ENCODE peak calls at places on chromosomes 5 and 9, in four cellular contexts. L is fibroblast of the aortic adventitia, P is IMR-90, R is NCI-H774. Y is an unnamed sample.

GRCh38 chr5:50947892-50948683 is 281.7 kb downstream of the PARP8 start:
- DNase-seq in P (no peak), R (peak; percentile 17), L (no peak), Y (no peak)

GRCh38 chr5:132439521-132440206 is 50.9 kb downstream of the IRF1 start:
- DNase-seq in L (peak; percentile 99), R (no peak), P (peak; percentile 97), Y (no peak)

GRCh38 chr5:109580225-109580624 is 109.5 kb upstream of the MAN2A1 start:
- DNase-seq in R (no peak), P (no peak), L (no peak), Y (no peak)

GRCh38 chr5:1196562-1196961 is 4.8 kb upstream of the SLC6A19 start:
- DNase-seq in L (no peak), R (no peak), P (no peak), Y (no peak)

GRCh38 chr5:88653471-88653870 is 229.5 kb downstream of the MEF2C start:
- DNase-seq in P (no peak), L (no peak), R (no peak), Y (no peak)

GRCh38 chr9:110148868-110149267 is 59.1 kb downstream of the C9orf152 start:
- DNase-seq in L (peak; percentile 47), R (no peak), P (no peak), Y (no peak)

GRCh38 chr9:81557957-81558791 is 131.2 kb downstream of the TLE1 start:
- DNase-seq in R (no peak), L (peak; percentile 98), P (peak; percentile 88), Y (no peak)

GRCh38 chr5:180668835-180669596 is 19.6 kb upstream of the FLT4 start:
- DNase-seq in L (no peak), R (peak; percentile 78), P (no peak), Y (no peak)

GRCh38 chr5:135488727-135489465 is 36.7 kb upstream of the TIFAB start:
- DNase-seq in L (peak; percentile 61), R (peak; percentile 23), P (peak; percentile 73), Y (no peak)

GRCh38 chr9:77647659-77648457 is at the start of gene GNA14:
- DNase-seq in L (no peak), R (no peak), P (no peak), Y (no peak)

GRCh38 chr9:38619556-38620447 is 594 bp downstream of the ANKRD18A start:
- DNase-seq in R (peak; percentile 21), P (no peak), L (no peak), Y (no peak)

GRCh38 chr5:151448038-151448985 is 909 bp downstream of the SLC36A1 start:
- DNase-seq in L (peak; percentile 14), P (no peak), R (no peak), Y (no peak)

GRCh38 chr9:98836206-98836605 is 28.7 kb downstream of the GALNT12 start:
- DNase-seq in R (no peak), P (no peak), L (no peak), Y (no peak)

GRCh38 chr5:143341807-143342570 is 61.5 kb downstream of the NR3C1 start:
- DNase-seq in P (peak; percentile 84), L (peak; percentile 83), R (no peak), Y (no peak)

GRCh38 chr9:95023217-95024003 is 294.1 kb downstream of the FANCC start:
- DNase-seq in R (no peak), L (peak; percentile 92), P (peak; percentile 90), Y (no peak)

GRCh38 chr5:66440202-66440680 is 156.0 kb upstream of the MAST4 start:
- DNase-seq in L (peak; percentile 99), R (no peak), P (peak; percentile 4), Y (no peak)

GRCh38 chr9:114805670-114806551 is at the start of gene TNFSF15:
- DNase-seq in L (no peak), R (peak; percentile 30), P (peak; percentile 44), Y (no peak)

GRCh38 chr9:124593080-124594058 is 86.2 kb upstream of the NR5A1 start:
- DNase-seq in R (no peak), L (no peak), P (peak; percentile 12), Y (no peak)

GRCh38 chr9:90925581-90926257 is 124.1 kb downstream of the SYK start:
- DNase-seq in P (peak; percentile 95), R (no peak), L (peak; percentile 79), Y (no peak)

GRCh38 chr9:133131506-133131905 is 10.5 kb upstream of the RALGDS start:
- DNase-seq in P (no peak), L (no peak), R (no peak), Y (no peak)

GRCh38 chr9:130732131-130732530 is 38.6 kb downstream of the EXOSC2 start:
- DNase-seq in L (no peak), P (peak; percentile 31), R (peak; percentile 89), Y (no peak)

GRCh38 chr9:130500340-130500771 is 55.6 kb downstream of the ASS1 start:
- DNase-seq in P (no peak), R (peak; percentile 81), L (no peak), Y (no peak)

GRCh38 chr9:114055061-114055460 is 23.0 kb downstream of the AMBP start:
- DNase-seq in L (no peak), R (no peak), P (no peak), Y (no peak)

GRCh38 chr9:16921855-16922254 is 51.4 kb upstream of the BNC2 start:
- DNase-seq in R (no peak), P (no peak), L (peak; percentile 33), Y (no peak)

GRCh38 chr5:95392593-95393182 is 1.5 kb downstream of the FAM81B start:
- DNase-seq in R (peak; percentile 58), P (no peak), L (peak; percentile 11), Y (no peak)

GRCh38 chr5:127029513-127030258 is 672 bp downstream of the MARCHF3 start:
- DNase-seq in P (peak; percentile 65), L (peak; percentile 70), R (peak; percentile 64), Y (peak; percentile 9)

GRCh38 chr5:173699959-173700358 is 83.5 kb upstream of the BOD1 start:
- DNase-seq in R (no peak), P (no peak), L (no peak), Y (no peak)

GRCh38 chr9:14352549-14352948 is 38.6 kb upstream of the NFIB start:
- DNase-seq in L (peak; percentile 27), P (no peak), R (peak; percentile 38), Y (no peak)

GRCh38 chr5:115815693-115816225 is 700 bp downstream of the CDO1 start:
- DNase-seq in P (no peak), R (no peak), L (no peak), Y (no peak)

GRCh38 chr5:40569549-40570270 is 110.0 kb upstream of the PTGER4 start:
- DNase-seq in R (no peak), P (peak; percentile 26), L (peak; percentile 49), Y (no peak)

GRCh38 chr5:125415126-125415525 is 668.7 kb upstream of the ZNF608 start:
- DNase-seq in P (no peak), R (no peak), L (no peak), Y (no peak)

GRCh38 chr9:36992501-36993316 is 41.4 kb downstream of the PAX5 start:
- DNase-seq in P (no peak), L (peak; percentile 26), R (no peak), Y (no peak)

GRCh38 chr5:131186561-131187256 is 16.0 kb downstream of the LYRM7 start:
- DNase-seq in L (peak; percentile 36), P (peak; percentile 71), R (peak; percentile 16), Y (no peak)